ENCODE peak calls at places on chromosomes 12 and 14, in six cellular contexts. R is posterior vena cava, A is nucleus accumbens, O is iPS-NIHi11, S is adipocyte, C is MG63. D is an unnamed sample.

GRCh38 chr12:13204428-13204827 is 7.9 kb downstream of the EMP1 start:
- DNase-seq in O (no peak), C (no peak), R (no peak), S (no peak), A (no peak), D (peak; percentile 70)

GRCh38 chr12:6735448-6736191 is 11.8 kb downstream of the COPS7A start:
- DNase-seq in S (peak; percentile 82), C (peak; percentile 36), R (peak; percentile 84), O (peak; percentile 77), A (no peak), D (peak; percentile 86)

GRCh38 chr12:126607157-126607556 is 1541.9 kb downstream of the AACS start:
- DNase-seq in C (no peak), R (no peak), A (no peak), O (no peak), S (no peak), D (no peak)

GRCh38 chr12:102067574-102068258 is 5.9 kb upstream of the WASHC3 start:
- DNase-seq in A (no peak), O (no peak), C (no peak), S (peak; percentile 54), R (no peak), D (no peak)

GRCh38 chr12:98022961-98023360 is 492.4 kb upstream of the TMPO start:
- DNase-seq in S (no peak), A (no peak), C (no peak), R (no peak), O (no peak), D (no peak)

GRCh38 chr12:27400856-27401255 is 45.7 kb upstream of the SMCO2 start:
- DNase-seq in C (no peak), S (no peak), A (no peak), O (no peak), R (no peak), D (no peak)

GRCh38 chr12:96204381-96204780 is 10.2 kb downstream of the ELK3 start:
- DNase-seq in O (no peak), A (no peak), C (no peak), S (no peak), R (no peak), D (no peak)

GRCh38 chr14:65210118-65210826 is 108.0 kb upstream of the MAX start:
- DNase-seq in O (no peak), C (no peak), R (no peak), S (no peak), A (no peak), D (no peak)

GRCh38 chr12:38102197-38102596 is 214.4 kb upstream of the ALG10B start:
- DNase-seq in C (no peak), R (no peak), A (no peak), S (no peak), O (no peak), D (no peak)